ENCODE peak calls at places on chromosomes 3 and 15, in six cellular contexts. One of them, this sample, is unnamed.

GRCh38 chr3:169477790-169478189 is 185.7 kb downstream of the MECOM start:
- DNase-seq in hypothalamus: no peak
- DNase-seq in effector CD4-positive, alpha-beta T cell: no peak
- DNase-seq in DMS153: no peak
- DNase-seq in neural progenitor cell: peak
- DNase-seq in MV-4-11: no peak
- DNase-seq in this sample: no peak

GRCh38 chr3:167350245-167350862 is 29.7 kb downstream of the ZBBX start:
- DNase-seq in effector CD4-positive, alpha-beta T cell: no peak
- DNase-seq in neural progenitor cell: peak
- DNase-seq in MV-4-11: peak
- DNase-seq in DMS153: no peak
- DNase-seq in hypothalamus: no peak
- DNase-seq in this sample: no peak

GRCh38 chr3:7038394-7038793 is 177.5 kb downstream of the GRM7 start:
- DNase-seq in neural progenitor cell: no peak
- DNase-seq in hypothalamus: no peak
- DNase-seq in MV-4-11: no peak
- DNase-seq in effector CD4-positive, alpha-beta T cell: no peak
- DNase-seq in DMS153: peak
- DNase-seq in this sample: no peak

GRCh38 chr3:60594025-60594424 is 657.2 kb downstream of the FHIT start:
- DNase-seq in neural progenitor cell: no peak
- DNase-seq in DMS153: no peak
- DNase-seq in MV-4-11: peak
- DNase-seq in hypothalamus: no peak
- DNase-seq in effector CD4-positive, alpha-beta T cell: no peak
- DNase-seq in this sample: no peak

GRCh38 chr3:135267487-135267886 is 472.4 kb downstream of the EPHB1 start:
- DNase-seq in hypothalamus: no peak
- DNase-seq in neural progenitor cell: no peak
- DNase-seq in DMS153: no peak
- DNase-seq in effector CD4-positive, alpha-beta T cell: no peak
- DNase-seq in MV-4-11: no peak
- DNase-seq in this sample: no peak

GRCh38 chr3:123883111-123883510 is 1.0 kb downstream of the MYLK start:
- DNase-seq in hypothalamus: no peak
- DNase-seq in neural progenitor cell: no peak
- DNase-seq in MV-4-11: no peak
- DNase-seq in DMS153: no peak
- DNase-seq in effector CD4-positive, alpha-beta T cell: no peak
- DNase-seq in this sample: no peak

GRCh38 chr3:185537369-185537970 is 14.9 kb downstream of the LIPH start:
- DNase-seq in DMS153: peak
- DNase-seq in hypothalamus: no peak
- DNase-seq in MV-4-11: peak
- DNase-seq in neural progenitor cell: no peak
- DNase-seq in effector CD4-positive, alpha-beta T cell: no peak
- DNase-seq in this sample: no peak

GRCh38 chr3:171898192-171898591 is 55.0 kb downstream of the TMEM212 start:
- DNase-seq in hypothalamus: no peak
- DNase-seq in MV-4-11: no peak
- DNase-seq in effector CD4-positive, alpha-beta T cell: no peak
- DNase-seq in neural progenitor cell: no peak
- DNase-seq in DMS153: no peak
- DNase-seq in this sample: no peak

GRCh38 chr3:11379238-11379823 is 107.1 kb downstream of the ATG7 start:
- DNase-seq in neural progenitor cell: peak
- DNase-seq in hypothalamus: no peak
- DNase-seq in MV-4-11: peak
- DNase-seq in DMS153: no peak
- DNase-seq in effector CD4-positive, alpha-beta T cell: no peak
- DNase-seq in this sample: no peak

GRCh38 chr15:41161336-41161735 is 45.3 kb upstream of the INO80 start:
- DNase-seq in hypothalamus: no peak
- DNase-seq in MV-4-11: no peak
- DNase-seq in neural progenitor cell: no peak
- DNase-seq in DMS153: no peak
- DNase-seq in effector CD4-positive, alpha-beta T cell: no peak
- DNase-seq in this sample: no peak

GRCh38 chr3:10937141-10937825 is 55.3 kb upstream of the SLC6A1 start:
- DNase-seq in neural progenitor cell: no peak
- DNase-seq in hypothalamus: no peak
- DNase-seq in effector CD4-positive, alpha-beta T cell: no peak
- DNase-seq in DMS153: no peak
- DNase-seq in MV-4-11: no peak
- DNase-seq in this sample: no peak

GRCh38 chr3:67437789-67438188 is 216.6 kb downstream of the SUCLG2 start:
- DNase-seq in neural progenitor cell: no peak
- DNase-seq in MV-4-11: no peak
- DNase-seq in hypothalamus: no peak
- DNase-seq in DMS153: no peak
- DNase-seq in effector CD4-positive, alpha-beta T cell: no peak
- DNase-seq in this sample: no peak

GRCh38 chr3:4416961-4417360 is 50.1 kb downstream of the SUMF1 start:
- DNase-seq in hypothalamus: no peak
- DNase-seq in effector CD4-positive, alpha-beta T cell: no peak
- DNase-seq in neural progenitor cell: no peak
- DNase-seq in MV-4-11: no peak
- DNase-seq in DMS153: no peak
- DNase-seq in this sample: no peak

GRCh38 chr3:57169106-57169505 is 4.0 kb upstream of the IL17RD start:
- DNase-seq in hypothalamus: no peak
- DNase-seq in neural progenitor cell: no peak
- DNase-seq in MV-4-11: no peak
- DNase-seq in DMS153: no peak
- DNase-seq in effector CD4-positive, alpha-beta T cell: no peak
- DNase-seq in this sample: no peak

GRCh38 chr15:51414256-51414860 is 72.9 kb downstream of the GLDN start:
- DNase-seq in neural progenitor cell: no peak
- DNase-seq in hypothalamus: no peak
- DNase-seq in MV-4-11: no peak
- DNase-seq in DMS153: no peak
- DNase-seq in effector CD4-positive, alpha-beta T cell: no peak
- DNase-seq in this sample: no peak

GRCh38 chr3:134754768-134755559 is 40.1 kb upstream of the EPHB1 start:
- DNase-seq in DMS153: no peak
- DNase-seq in hypothalamus: no peak
- DNase-seq in effector CD4-positive, alpha-beta T cell: no peak
- DNase-seq in neural progenitor cell: peak
- DNase-seq in MV-4-11: peak
- DNase-seq in this sample: no peak

GRCh38 chr3:129501630-129502029 is 26.8 kb upstream of the RHO start:
- DNase-seq in MV-4-11: no peak
- DNase-seq in neural progenitor cell: no peak
- DNase-seq in DMS153: no peak
- DNase-seq in hypothalamus: no peak
- DNase-seq in effector CD4-positive, alpha-beta T cell: no peak
- DNase-seq in this sample: no peak

GRCh38 chr15:33059184-33059583 is 135.3 kb downstream of the FMN1 start:
- DNase-seq in effector CD4-positive, alpha-beta T cell: no peak
- DNase-seq in DMS153: no peak
- DNase-seq in neural progenitor cell: no peak
- DNase-seq in MV-4-11: no peak
- DNase-seq in hypothalamus: no peak
- DNase-seq in this sample: no peak

GRCh38 chr3:107999215-107999775 is 91.5 kb downstream of the CD47 start:
- DNase-seq in MV-4-11: no peak
- DNase-seq in hypothalamus: no peak
- DNase-seq in effector CD4-positive, alpha-beta T cell: no peak
- DNase-seq in neural progenitor cell: peak
- DNase-seq in DMS153: no peak
- DNase-seq in this sample: no peak

GRCh38 chr3:156449712-156450574 is 105.0 kb downstream of the SSR3 start:
- DNase-seq in effector CD4-positive, alpha-beta T cell: no peak
- DNase-seq in hypothalamus: no peak
- DNase-seq in neural progenitor cell: peak
- DNase-seq in MV-4-11: peak
- DNase-seq in DMS153: peak
- DNase-seq in this sample: no peak

GRCh38 chr15:66167854-66168253 is 85.7 kb downstream of the MEGF11 start:
- DNase-seq in effector CD4-positive, alpha-beta T cell: no peak
- DNase-seq in DMS153: no peak
- DNase-seq in neural progenitor cell: no peak
- DNase-seq in MV-4-11: no peak
- DNase-seq in hypothalamus: no peak
- DNase-seq in this sample: no peak

GRCh38 chr3:142649996-142650693 is 54.0 kb downstream of the PLS1 start:
- DNase-seq in DMS153: peak
- DNase-seq in hypothalamus: no peak
- DNase-seq in MV-4-11: peak
- DNase-seq in neural progenitor cell: no peak
- DNase-seq in effector CD4-positive, alpha-beta T cell: no peak
- DNase-seq in this sample: no peak

GRCh38 chr3:74535281-74535680 is 79.2 kb downstream of the CNTN3 start:
- DNase-seq in MV-4-11: no peak
- DNase-seq in hypothalamus: no peak
- DNase-seq in effector CD4-positive, alpha-beta T cell: no peak
- DNase-seq in neural progenitor cell: no peak
- DNase-seq in DMS153: no peak
- DNase-seq in this sample: no peak

GRCh38 chr3:43025423-43025822 is 46.3 kb downstream of the GASK1A start:
- DNase-seq in DMS153: no peak
- DNase-seq in hypothalamus: no peak
- DNase-seq in neural progenitor cell: peak
- DNase-seq in MV-4-11: no peak
- DNase-seq in effector CD4-positive, alpha-beta T cell: no peak
- DNase-seq in this sample: no peak

GRCh38 chr15:31579976-31580375 is 253.3 kb downstream of the KLF13 start:
- DNase-seq in effector CD4-positive, alpha-beta T cell: no peak
- DNase-seq in DMS153: no peak
- DNase-seq in hypothalamus: no peak
- DNase-seq in neural progenitor cell: no peak
- DNase-seq in MV-4-11: no peak
- DNase-seq in this sample: no peak

GRCh38 chr3:66476852-66477381 is 23.9 kb downstream of the LRIG1 start:
- DNase-seq in hypothalamus: no peak
- DNase-seq in effector CD4-positive, alpha-beta T cell: no peak
- DNase-seq in MV-4-11: no peak
- DNase-seq in neural progenitor cell: no peak
- DNase-seq in DMS153: no peak
- DNase-seq in this sample: no peak

GRCh38 chr3:167691366-167691765 is 37.6 kb upstream of the WDR49 start:
- DNase-seq in DMS153: no peak
- DNase-seq in neural progenitor cell: no peak
- DNase-seq in hypothalamus: no peak
- DNase-seq in MV-4-11: peak
- DNase-seq in effector CD4-positive, alpha-beta T cell: no peak
- DNase-seq in this sample: no peak